ENCODE peak calls at places on chromosomes 11 and 22, in eight cellular contexts. V is NCI-H345; I is natural killer cell treated with Interleukin-12 subunit alpha and Interleukin-12 subunit beta and Interleukin-15 and Interleukin-18, amount 100 ng/mL, for 72 hours; G is EH; U is MCF 10A; R is SK-MEL-5; S is IMR-90; N is AG09309. Z is an unnamed sample.

GRCh38 chr11:72230764-72231365 is 6.3 kb downstream of the INPPL1 start:
- DNase-seq in N (no peak), V (no peak), U (no peak), S (no peak), G (no peak), I (peak; percentile 59), R (no peak), Z (no peak)

GRCh38 chr11:72724851-72725730 is 27.1 kb downstream of the ARAP1 start:
- DNase-seq in N (peak; percentile 45), R (peak; percentile 89), U (peak; percentile 85), G (peak; percentile 82), S (peak; percentile 84), V (peak; percentile 77), I (no peak), Z (peak; percentile 92)

GRCh38 chr11:85941380-85941973 is 86.3 kb downstream of the CCDC83 start:
- DNase-seq in V (no peak), N (no peak), I (peak; percentile 71), U (peak; percentile 64), R (peak; percentile 71), S (peak; percentile 74), G (peak; percentile 73), Z (peak; percentile 90)

GRCh38 chr11:104700609-104701008 is 197.7 kb downstream of the CASP12 start:
- DNase-seq in I (no peak), R (no peak), G (no peak), N (no peak), U (no peak), S (peak; percentile 84), V (no peak), Z (peak; percentile 88)

GRCh38 chr11:86101941-86102407 is 33.1 kb upstream of the PICALM start:
- DNase-seq in N (no peak), R (no peak), I (no peak), S (peak; percentile 40), V (no peak), G (peak; percentile 67), U (peak; percentile 38), Z (peak; percentile 11)

GRCh38 chr22:30754971-30755759 is 60.5 kb downstream of the OSBP2 start:
- DNase-seq in N (peak; percentile 59), G (peak; percentile 84), V (peak; percentile 36), R (peak; percentile 86), S (peak; percentile 84), I (peak; percentile 41), U (peak; percentile 81), Z (peak; percentile 92)

GRCh38 chr22:44309137-44309536 is 3.6 kb downstream of the SHISAL1 start:
- DNase-seq in N (peak; percentile 91), U (peak; percentile 93), I (no peak), G (peak; percentile 98), R (no peak), V (no peak), S (peak; percentile 98), Z (peak; percentile 83)

GRCh38 chr22:24144471-24145115 is 36.7 kb upstream of the SUSD2 start:
- DNase-seq in V (no peak), R (no peak), N (no peak), I (no peak), S (no peak), U (no peak), G (no peak), Z (no peak)

GRCh38 chr11:134544095-134544815 is 132.2 kb upstream of the B3GAT1 start:
- DNase-seq in N (no peak), S (no peak), I (no peak), V (no peak), R (no peak), G (no peak), U (no peak), Z (no peak)

GRCh38 chr22:44192098-44192810 is 11.5 kb downstream of the PARVG start:
- DNase-seq in V (no peak), U (peak; percentile 42), R (peak; percentile 71), S (no peak), N (no peak), G (peak; percentile 11), I (no peak), Z (peak; percentile 15)

GRCh38 chr11:68158580-68158979 is 37.4 kb upstream of the CHKA start:
- DNase-seq in N (no peak), R (no peak), I (no peak), U (no peak), S (no peak), G (no peak), V (no peak), Z (no peak)

GRCh38 chr22:45534339-45535192 is 31.9 kb downstream of the FBLN1 start:
- DNase-seq in N (no peak), I (no peak), R (no peak), G (peak; percentile 60), V (peak; percentile 30), U (peak; percentile 8), S (peak; percentile 86), Z (no peak)

GRCh38 chr22:48896766-48897637 is 930.7 kb downstream of the BRD1 start:
- DNase-seq in V (no peak), N (no peak), G (no peak), U (no peak), I (no peak), R (no peak), S (no peak), Z (no peak)

GRCh38 chr11:47394050-47394321 is 14.4 kb upstream of the SLC39A13 start:
- DNase-seq in V (no peak), N (no peak), G (no peak), I (no peak), S (no peak), R (no peak), U (no peak), Z (no peak)

GRCh38 chr11:107970049-107970448 is 38.6 kb upstream of the CUL5 start:
- DNase-seq in S (no peak), R (no peak), N (no peak), U (no peak), G (no peak), I (no peak), V (no peak), Z (no peak)

GRCh38 chr11:79950741-79951140 is 509.9 kb upstream of the TENM4 start:
- DNase-seq in S (no peak), V (no peak), G (no peak), U (no peak), I (no peak), R (no peak), N (no peak), Z (no peak)

GRCh38 chr11:134120143-134120850 is 51.4 kb downstream of the JAM3 start:
- DNase-seq in N (peak; percentile 86), R (peak; percentile 52), U (peak; percentile 76), I (no peak), G (peak; percentile 94), S (peak; percentile 97), V (no peak), Z (peak; percentile 94)

GRCh38 chr22:38740754-38741153 is 15.0 kb downstream of the SUN2 start:
- DNase-seq in R (no peak), N (no peak), I (no peak), G (no peak), U (no peak), S (no peak), V (no peak), Z (no peak)

GRCh38 chr11:75639752-75640151 is 29.1 kb downstream of the MAP6 start:
- DNase-seq in U (no peak), V (peak; percentile 93), G (peak; percentile 73), N (no peak), R (no peak), I (no peak), S (peak; percentile 59), Z (peak; percentile 77)

GRCh38 chr11:124892131-124892530 is 5.5 kb downstream of the ROBO4 start:
- DNase-seq in U (no peak), N (no peak), I (no peak), G (no peak), S (no peak), R (no peak), V (no peak), Z (no peak)

GRCh38 chr11:106421673-106422292 is 344.3 kb downstream of the AASDHPPT start:
- DNase-seq in I (no peak), R (no peak), V (no peak), U (peak; percentile 19), G (no peak), N (no peak), S (no peak), Z (no peak)

GRCh38 chr11:22808559-22809197 is 20.9 kb downstream of the SVIP start:
- DNase-seq in R (no peak), N (no peak), U (no peak), G (no peak), V (no peak), S (no peak), I (no peak), Z (no peak)

GRCh38 chr22:32313532-32313931 is 44.1 kb upstream of the RFPL3 start:
- DNase-seq in V (no peak), G (no peak), I (no peak), S (no peak), R (no peak), U (no peak), N (no peak), Z (no peak)

GRCh38 chr22:36470162-36470993 is 11.1 kb downstream of the TXN2 start:
- DNase-seq in N (no peak), G (peak; percentile 90), S (peak; percentile 89), U (peak; percentile 85), I (peak; percentile 94), R (peak; percentile 88), V (peak; percentile 58), Z (peak; percentile 95)